ENCODE peak calls at places on chromosomes 11 and 22, in ten cellular contexts. B, G, J, Y, Z, O, I, M, H and E are unnamed samples.
A peak's percentile ranks its signal among the peaks of the same experiment; 100 is the strongest.

GRCh38 chr11:10693509-10694071 is at the start of gene IRAG1:
- DNase-seq in Y (no peak), Z (no peak), G (peak; percentile 75), I (no peak), J (no peak), M (no peak), H (peak; percentile 70), O (peak; percentile 84), B (no peak), E (no peak)

GRCh38 chr11:11985016-11985715 is 23.3 kb downstream of the DKK3 start:
- DNase-seq in O (peak; percentile 56), Z (no peak), I (peak; percentile 21), H (peak; percentile 48), M (no peak), G (no peak), Y (peak; percentile 61), J (no peak), B (no peak), E (no peak)

GRCh38 chr11:73856001-73856663 is 20.5 kb downstream of the COA4 start:
- DNase-seq in I (no peak), H (no peak), Z (no peak), O (no peak), M (no peak), B (peak; percentile 65), J (no peak), G (peak; percentile 50), Y (no peak), E (peak; percentile 27)

GRCh38 chr22:17832665-17833064 is 58.4 kb upstream of the BID start:
- DNase-seq in Z (no peak), M (no peak), B (no peak), J (no peak), O (no peak), Y (no peak), H (no peak), I (no peak), G (no peak), E (no peak)

GRCh38 chr11:27460571-27460970 is 12.0 kb downstream of the LGR4 start:
- DNase-seq in O (no peak), G (no peak), H (no peak), I (no peak), Z (no peak), J (no peak), Y (no peak), M (no peak), B (no peak), E (no peak)

GRCh38 chr11:2689551-2690260 is 10.1 kb downstream of the KCNQ1OT1 start:
- DNase-seq in O (no peak), Y (peak; percentile 35), G (no peak), M (no peak), I (no peak), B (no peak), Z (no peak), H (no peak), J (no peak), E (no peak)

GRCh38 chr11:127485541-127485940 is 485.0 kb upstream of the KIRREL3 start:
- DNase-seq in Z (no peak), I (no peak), B (no peak), Y (no peak), O (no peak), M (no peak), G (no peak), H (peak; percentile 56), J (no peak), E (no peak)

GRCh38 chr11:846496-847098 is 3.9 kb downstream of the TSPAN4 start:
- DNase-seq in Z (no peak), G (no peak), B (no peak), H (no peak), M (no peak), I (no peak), J (no peak), O (no peak), Y (no peak), E (no peak)

GRCh38 chr11:19892387-19892786 is 179.8 kb downstream of the NAV2 start:
- DNase-seq in M (no peak), H (no peak), G (no peak), Z (no peak), J (no peak), O (no peak), B (no peak), Y (no peak), I (peak; percentile 39), E (no peak)

GRCh38 chr22:35900483-35901168 is 128.0 kb downstream of the RBFOX2 start:
- DNase-seq in J (no peak), I (no peak), Y (no peak), O (peak; percentile 26), Z (no peak), H (peak; percentile 57), M (no peak), G (no peak), B (no peak), E (no peak)

GRCh38 chr11:129815596-129816461 is at the start of gene TMEM45B:
- DNase-seq in B (no peak), H (no peak), J (no peak), Y (no peak), I (peak; percentile 76), M (no peak), O (no peak), Z (no peak), G (peak; percentile 77), E (peak; percentile 59)

GRCh38 chr22:48756146-48757111 is 1071.2 kb downstream of the BRD1 start:
- DNase-seq in O (no peak), G (no peak), H (no peak), Y (peak; percentile 71), I (no peak), Z (no peak), B (no peak), J (no peak), M (no peak), E (no peak)

GRCh38 chr11:116044520-116044919 is 540.3 kb upstream of the CADM1 start:
- DNase-seq in B (no peak), G (no peak), J (no peak), I (peak; percentile 17), Z (no peak), O (no peak), H (no peak), M (no peak), Y (no peak), E (no peak)

GRCh38 chr11:34449013-34449412 is 10.3 kb downstream of the CAT start:
- DNase-seq in O (no peak), Y (no peak), H (peak; percentile 54), B (no peak), G (no peak), I (no peak), J (peak; percentile 15), M (no peak), Z (no peak), E (no peak)

GRCh38 chr11:82718307-82718706 is 15.4 kb downstream of the FAM181B start:
- DNase-seq in Y (no peak), B (peak; percentile 54), H (peak; percentile 56), M (peak; percentile 25), Z (no peak), G (peak; percentile 19), O (peak; percentile 73), I (peak; percentile 50), J (peak; percentile 56), E (peak; percentile 38)

GRCh38 chr22:44289429-44290171 is 23.2 kb downstream of the SHISAL1 start:
- DNase-seq in M (no peak), O (peak; percentile 58), J (no peak), G (no peak), Z (no peak), H (no peak), Y (no peak), I (peak; percentile 89), B (no peak), E (no peak)

GRCh38 chr11:34052608-34053160 is 1.2 kb downstream of the CAPRIN1 start:
- DNase-seq in G (peak; percentile 39), I (no peak), J (no peak), Y (no peak), B (no peak), Z (peak; percentile 16), O (no peak), M (no peak), H (no peak), E (peak; percentile 40)

GRCh38 chr11:36540998-36541397 is 26.8 kb upstream of the RAG1 start:
- DNase-seq in B (no peak), I (peak; percentile 64), O (peak; percentile 58), H (peak; percentile 31), M (no peak), Z (no peak), G (no peak), Y (no peak), J (peak; percentile 55), E (peak; percentile 86)

GRCh38 chr22:43177479-43177878 is 9.5 kb downstream of the TTLL12 start:
- DNase-seq in B (no peak), G (no peak), Z (no peak), M (no peak), I (no peak), O (no peak), H (no peak), Y (no peak), J (no peak), E (peak; percentile 43)

GRCh38 chr11:64056213-64056785 is 20.6 kb downstream of the FLRT1 start:
- DNase-seq in Z (no peak), Y (no peak), O (no peak), M (no peak), J (no peak), H (no peak), G (peak; percentile 39), I (no peak), B (peak; percentile 52), E (no peak)